ENCODE peak calls at places on chromosomes 6 and 20, in four cellular contexts. C is LNCaP clone FGC, V is ovary, M is foreskin fibroblast. D is an unnamed sample.
A peak's percentile ranks its signal among the peaks of the same experiment; 100 is the strongest.

GRCh38 chr20:64103871-64104666 is 3.3 kb downstream of the NPBWR2 start:
- DNase-seq in C (no peak), V (no peak), M (no peak), D (no peak)

GRCh38 chr6:69795469-69796080 is 1.2 kb downstream of the LMBRD1 start:
- DNase-seq in C (no peak), V (no peak), M (no peak), D (no peak)

GRCh38 chr20:61370841-61371303 is 118.8 kb downstream of the CDH4 start:
- DNase-seq in C (no peak), V (no peak), M (no peak), D (no peak)

GRCh38 chr6:110534731-110535164 is 58.3 kb upstream of the SLC22A16 start:
- DNase-seq in C (peak; percentile 85), V (no peak), M (peak; percentile 91), D (peak; percentile 96)

GRCh38 chr6:16721977-16722376 is 39.3 kb downstream of the ATXN1 start:
- DNase-seq in C (no peak), V (no peak), M (no peak), D (no peak)

GRCh38 chr6:56890683-56891429 is 64.1 kb upstream of the BEND6 start:
- DNase-seq in C (no peak), V (no peak), M (peak; percentile 84), D (peak; percentile 95)

GRCh38 chr6:85015396-85015990 is 251.1 kb upstream of the TBX18 start:
- DNase-seq in C (peak; percentile 22), V (peak; percentile 33), M (peak; percentile 33), D (peak; percentile 67)

GRCh38 chr6:13089296-13089994 is 238.9 kb downstream of the TBC1D7 start:
- DNase-seq in C (no peak), V (no peak), M (peak; percentile 44), D (peak; percentile 68)

GRCh38 chr6:134753001-134753400 is 196.9 kb downstream of the ALDH8A1 start:
- DNase-seq in C (no peak), V (no peak), M (no peak), D (no peak)

GRCh38 chr20:37290158-37290810 is 829 bp downstream of the MANBAL start:
- DNase-seq in C (no peak), V (no peak), M (no peak), D (no peak)

GRCh38 chr20:47502271-47502730 is 614 bp downstream of the NCOA3 start:
- DNase-seq in C (no peak), V (no peak), M (no peak), D (no peak)

GRCh38 chr20:35451295-35451694 is 4.1 kb upstream of the CEP250 start:
- DNase-seq in C (peak; percentile 86), V (no peak), M (no peak), D (no peak)

GRCh38 chr6:72624557-72625160 is 2.8 kb downstream of the KCNQ5 start:
- DNase-seq in C (no peak), V (no peak), M (no peak), D (peak; percentile 26)

GRCh38 chr20:36717657-36718056 is 28.2 kb downstream of the NDRG3 start:
- DNase-seq in C (no peak), V (no peak), M (peak; percentile 10), D (peak; percentile 18)

GRCh38 chr6:77796824-77797809 is 144.3 kb downstream of the MEI4 start:
- DNase-seq in C (no peak), V (no peak), M (no peak), D (no peak)

GRCh38 chr6:167567142-167568033 is 242.5 kb downstream of the TTLL2 start:
- DNase-seq in C (no peak), V (no peak), M (no peak), D (no peak)

GRCh38 chr6:42988486-42989020 is 4.2 kb downstream of the PPP2R5D start:
- DNase-seq in C (no peak), V (no peak), M (peak; percentile 44), D (peak; percentile 83)

GRCh38 chr6:16090920-16091319 is 38.0 kb upstream of the MYLIP start:
- DNase-seq in C (no peak), V (no peak), M (no peak), D (no peak)

GRCh38 chr6:33288942-33289783 is at the start of the genes PFDN6 and WDR46:
- DNase-seq in C (peak; percentile 79), V (peak; percentile 79), M (peak; percentile 80), D (peak; percentile 87)

GRCh38 chr20:24664266-24664986 is 195.0 kb downstream of the SYNDIG1 start:
- DNase-seq in C (no peak), V (no peak), M (no peak), D (no peak)

GRCh38 chr6:112036088-112036637 is 17.7 kb upstream of the CCN6 start:
- DNase-seq in C (no peak), V (no peak), M (no peak), D (peak; percentile 44)

GRCh38 chr20:3808141-3808479 is 12.0 kb downstream of the CDC25B start:
- DNase-seq in C (peak; percentile 76), V (peak; percentile 86), M (peak; percentile 95), D (peak; percentile 99)

GRCh38 chr20:60956194-60956593 is 295.9 kb upstream of the CDH4 start:
- DNase-seq in C (no peak), V (no peak), M (no peak), D (no peak)

GRCh38 chr6:149615805-149616204 is 32.7 kb downstream of the KATNA1 start:
- DNase-seq in C (no peak), V (no peak), M (no peak), D (no peak)

GRCh38 chr20:39880890-39881289 is 808.1 kb downstream of the MAFB start:
- DNase-seq in C (no peak), V (no peak), M (no peak), D (peak; percentile 88)

GRCh38 chr6:139265512-139266190 is 26.1 kb downstream of the TXLNB start:
- DNase-seq in C (peak; percentile 93), V (no peak), M (no peak), D (no peak)

GRCh38 chr6:35089935-35090505 is 51.1 kb downstream of the TCP11 start:
- DNase-seq in C (no peak), V (no peak), M (peak; percentile 67), D (peak; percentile 50)

GRCh38 chr6:126063512-126064146 is 77.3 kb downstream of the TRMT11 start:
- DNase-seq in C (no peak), V (no peak), M (peak; percentile 52), D (peak; percentile 90)

GRCh38 chr20:58209652-58210397 is 18.6 kb downstream of the ANKRD60 start:
- DNase-seq in C (no peak), V (peak; percentile 92), M (peak; percentile 73), D (peak; percentile 66)

GRCh38 chr6:107670792-107671199 is 153.3 kb downstream of the SCML4 start:
- DNase-seq in C (no peak), V (no peak), M (no peak), D (peak; percentile 62)

GRCh38 chr20:20732641-20733040 is 20.2 kb upstream of the RALGAPA2 start:
- DNase-seq in C (no peak), V (no peak), M (no peak), D (no peak)

GRCh38 chr6:42428326-42429041 is 23.2 kb downstream of the TRERF1 start:
- DNase-seq in C (no peak), V (no peak), M (peak; percentile 43), D (peak; percentile 63)

GRCh38 chr20:33701629-33702450 is 15.7 kb upstream of the E2F1 start:
- DNase-seq in C (no peak), V (no peak), M (no peak), D (no peak)

GRCh38 chr6:71478834-71479541 is 190.4 kb downstream of the OGFRL1 start:
- DNase-seq in C (peak; percentile 17), V (no peak), M (peak; percentile 88), D (peak; percentile 92)

GRCh38 chr20:47768016-47768953 is 17.0 kb downstream of the SULF2 start:
- DNase-seq in C (no peak), V (peak; percentile 55), M (no peak), D (no peak)

GRCh38 chr20:63501818-63502670 is 3.2 kb upstream of the EEF1A2 start:
- DNase-seq in C (no peak), V (no peak), M (no peak), D (no peak)

GRCh38 chr20:33812673-33813462 is 1.7 kb downstream of the CHMP4B start:
- DNase-seq in C (no peak), V (no peak), M (no peak), D (peak; percentile 19)

GRCh38 chr6:105746539-105746938 is 339.6 kb upstream of the PRDM1 start:
- DNase-seq in C (no peak), V (no peak), M (no peak), D (no peak)

DNA sequence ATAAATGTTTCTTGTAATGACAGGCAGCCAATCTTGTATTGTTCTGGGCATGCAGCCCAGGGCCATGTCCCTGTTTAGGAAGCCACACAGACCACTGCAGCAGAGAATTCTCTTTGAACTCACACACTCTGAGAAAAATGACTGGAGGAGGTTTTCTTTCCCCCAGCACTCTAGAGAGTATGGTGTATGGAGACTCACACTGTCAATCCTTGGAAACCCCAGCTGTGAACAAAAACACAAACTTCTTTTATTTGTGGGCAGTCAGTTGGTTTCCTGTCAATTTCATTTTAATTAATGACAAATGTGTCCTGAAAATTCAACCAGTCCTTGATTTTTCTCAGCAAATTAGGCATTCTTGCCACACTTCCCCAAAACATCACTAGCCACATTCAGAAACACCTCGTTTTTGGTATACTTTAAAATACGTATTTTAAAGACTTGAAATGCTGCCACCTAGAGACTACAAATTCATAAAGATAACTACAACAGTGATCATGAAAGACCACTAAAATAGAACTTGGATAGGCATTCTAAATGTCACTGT is 52.9 kb upstream of the UFL1 start:
- DNase-seq in C (peak; percentile 47), V (no peak), M (no peak), D (no peak)
- TF ChIP-seq CTCF in C (peak; percentile 24), V (no peak), M (no peak), D (no peak)

DNA sequence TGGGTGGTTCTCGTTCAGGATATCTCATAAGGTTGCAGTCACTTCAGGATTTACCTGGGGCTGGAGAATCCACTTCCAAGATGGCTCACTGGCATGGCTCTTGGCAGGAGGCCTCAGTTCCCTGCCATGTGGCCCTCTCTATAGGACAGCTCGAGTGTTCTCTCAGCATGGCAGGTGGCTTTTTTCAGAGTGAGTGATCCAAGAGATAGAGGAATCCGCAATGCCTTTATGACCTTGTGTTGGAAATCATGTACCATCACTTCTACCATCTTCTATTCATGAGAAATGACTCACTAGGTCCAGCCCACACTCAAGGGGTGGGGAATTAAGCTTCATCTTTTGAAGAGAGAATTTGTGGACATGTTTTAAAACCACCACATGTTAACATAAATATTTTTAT is 37.8 kb downstream of the PPP1R16B start:
- DNase-seq in C (no peak), V (no peak), M (no peak), D (no peak)
- H3K4me3 ChIP-seq in C (no peak overlapping the region), V (no peak overlapping the region), M (no peak overlapping the region), D (no peak overlapping the region)

DNA sequence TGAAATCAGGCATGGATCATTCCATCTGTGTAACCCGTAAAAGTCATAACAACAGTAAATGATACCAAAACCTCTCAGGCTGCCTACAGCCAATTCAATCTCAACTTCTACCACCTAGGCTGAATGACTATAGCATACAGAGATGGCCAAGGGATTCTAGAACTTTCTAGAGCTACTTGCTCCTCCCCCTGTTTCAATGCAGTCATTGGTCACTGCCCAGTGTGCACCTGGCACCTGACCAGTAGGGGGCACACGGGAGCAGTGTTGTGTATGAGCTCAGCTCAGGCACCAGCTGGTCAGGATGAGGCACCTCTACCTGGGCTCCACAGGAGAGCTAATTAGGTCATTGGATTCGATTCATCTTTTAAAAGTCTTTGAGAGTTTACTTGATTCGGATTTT is 86.2 kb downstream of the PLEKHG1 start:
- DNase-seq in C (no peak), V (no peak), M (no peak), D (peak; percentile 22)
- TF ChIP-seq CTCF in C (peak; percentile 66), V (no peak), M (peak; percentile 56), D (peak; percentile 62)

DNA sequence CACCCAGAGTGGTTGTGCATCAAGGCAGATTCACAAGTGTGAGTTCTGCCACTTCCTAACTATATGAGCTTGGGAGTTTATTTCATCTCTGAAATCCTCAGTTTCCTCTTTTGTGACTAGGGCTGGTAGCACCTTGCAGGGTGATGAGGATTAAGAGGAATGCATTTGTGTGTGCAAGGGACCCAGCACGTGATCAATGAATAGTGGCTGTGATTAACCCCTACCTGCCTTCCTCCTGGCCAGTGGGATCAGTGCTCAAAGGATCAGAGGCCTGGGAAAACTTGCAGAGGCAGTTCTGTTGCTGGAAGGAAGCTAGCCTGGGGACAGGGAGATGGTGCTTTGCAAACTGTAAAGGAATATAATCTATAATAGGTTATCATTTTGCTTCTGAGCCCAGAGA is 7.3 kb downstream of the SDC4 start:
- DNase-seq in C (no peak), V (no peak), M (no peak), D (no peak)
- H3K4me3 ChIP-seq in C (no peak overlapping the region), V (no peak overlapping the region), M (no peak overlapping the region), D (no peak overlapping the region)